ENCODE peak calls at places on chromosomes 2 and 18, in ten cellular contexts. N is NCI-H774; R is NCI-H1105 treated with DMSO at 0.1 percent for 48 hours; E is stimulated activated CD4-positive, alpha-beta T cell treated with anti-CD3 and anti-CD28 coated beads, Interleukin-1b, Interleukin-23, amount 100 ng/mL, for 24 hours; X is activated naive CD8-positive, alpha-beta T cell treated with anti-CD3 and anti-CD28 coated beads, Interleukin-2, amount 50 U/mL, for 16 hours; Y is EH; Q is NCI-H748 treated with DMSO at 0.1 percent for 48 hours; A is activated CD4-positive, alpha-beta T cell treated with anti-CD3 and anti-CD28 coated beads, Interleukin-2, amount 50 U/mL, for 1 hour; F is islet precursor cell; J is KBM-7. L is an unnamed sample.

GRCh38 chr2:98579926-98580325 is 28.4 kb downstream of the COA5 start:
- DNase-seq in Y (no peak), A (no peak), J (no peak), F (no peak), Q (no peak), N (no peak), R (no peak), X (no peak), E (no peak), L (no peak)

GRCh38 chr2:54444503-54444902 is 11.6 kb upstream of the SPTBN1 start:
- DNase-seq in Q (no peak), J (no peak), Y (peak; percentile 44), E (no peak), R (no peak), A (no peak), N (no peak), X (no peak), F (no peak), L (no peak)

GRCh38 chr2:53508667-53509066 is 258.9 kb upstream of the CHAC2 start:
- DNase-seq in N (no peak), A (no peak), Q (no peak), F (no peak), J (peak; percentile 27), Y (no peak), X (no peak), E (no peak), R (no peak), L (no peak)

GRCh38 chr2:189188446-189188845 is 8.9 kb upstream of the COL5A2 start:
- DNase-seq in Y (peak; percentile 50), N (no peak), A (no peak), X (no peak), F (no peak), R (no peak), Q (no peak), J (no peak), E (no peak), L (no peak)

GRCh38 chr2:62215306-62216064 is 19.6 kb downstream of the B3GNT2 start:
- DNase-seq in J (no peak), N (no peak), F (peak; percentile 91), Y (peak; percentile 61), E (no peak), Q (no peak), R (no peak), A (no peak), X (no peak), L (peak; percentile 84)

GRCh38 chr2:47631306-47631705 is 151.6 kb upstream of the MSH6 start:
- DNase-seq in A (no peak), R (no peak), X (no peak), Y (no peak), N (no peak), Q (no peak), F (peak; percentile 76), E (no peak), J (no peak), L (no peak)

GRCh38 chr2:29014811-29015414 is 33.8 kb downstream of the TOGARAM2 start:
- DNase-seq in A (peak; percentile 62), F (no peak), N (no peak), R (no peak), X (peak; percentile 21), Y (peak; percentile 48), J (peak; percentile 79), E (no peak), Q (no peak), L (no peak)

GRCh38 chr2:55175254-55176093 is 56.6 kb downstream of the CLHC1 start:
- DNase-seq in A (no peak), N (peak; percentile 67), J (peak; percentile 40), Q (peak; percentile 37), Y (peak; percentile 68), X (no peak), F (no peak), E (no peak), R (peak; percentile 34), L (peak; percentile 46)

GRCh38 chr2:142973160-142973821 is 95.8 kb downstream of the KYNU start:
- DNase-seq in X (no peak), N (no peak), A (no peak), F (peak; percentile 63), E (no peak), J (no peak), Y (peak; percentile 47), Q (no peak), R (no peak), L (no peak)

GRCh38 chr2:195848119-195848899 is 191.3 kb downstream of the SLC39A10 start:
- DNase-seq in J (peak; percentile 18), Q (no peak), R (no peak), F (no peak), Y (no peak), E (no peak), N (no peak), X (no peak), A (no peak), L (peak; percentile 30)

GRCh38 chr2:163345795-163346573 is 389.8 kb downstream of the FIGN start:
- DNase-seq in Y (peak; percentile 57), J (peak; percentile 87), E (no peak), Q (peak; percentile 87), R (peak; percentile 69), N (peak; percentile 56), F (peak; percentile 55), A (no peak), X (no peak), L (peak; percentile 75)

GRCh38 chr2:202084265-202084664 is 11.2 kb downstream of the KIAA2012 start:
- DNase-seq in R (no peak), N (no peak), Q (no peak), F (peak; percentile 92), A (no peak), Y (peak; percentile 83), E (no peak), X (no peak), J (no peak), L (no peak)

GRCh38 chr2:112959109-112959591 is 18.7 kb upstream of the IL36G start:
- DNase-seq in Y (no peak), J (peak; percentile 26), A (no peak), E (no peak), N (no peak), X (no peak), R (no peak), Q (no peak), F (no peak), L (peak; percentile 11)

GRCh38 chr2:51068237-51068636 is 36.3 kb upstream of the NRXN1 start:
- DNase-seq in E (no peak), F (no peak), Y (no peak), A (no peak), X (no peak), Q (no peak), R (no peak), J (no peak), N (no peak), L (no peak)

GRCh38 chr2:236112466-236112865 is 55.7 kb downstream of the GBX2 start:
- DNase-seq in A (no peak), Y (no peak), R (no peak), N (no peak), J (no peak), Q (no peak), E (no peak), X (no peak), F (no peak), L (no peak)

GRCh38 chr2:162509288-162509968 is 165.5 kb downstream of the GCA start:
- DNase-seq in N (no peak), X (no peak), Q (no peak), J (no peak), Y (no peak), A (no peak), F (no peak), E (no peak), R (no peak), L (no peak)

GRCh38 chr2:172427256-172427989 is at the start of gene ITGA6:
- DNase-seq in X (peak; percentile 64), Q (peak; percentile 69), R (peak; percentile 75), A (peak; percentile 70), J (peak; percentile 71), Y (peak; percentile 73), N (peak; percentile 81), E (peak; percentile 38), F (peak; percentile 96), L (peak; percentile 49)

GRCh38 chr2:217279571-217279970 is 419.7 kb upstream of the TNP1 start:
- DNase-seq in R (no peak), X (no peak), A (no peak), Q (no peak), E (no peak), Y (peak; percentile 98), J (no peak), F (peak; percentile 68), N (no peak), L (no peak)

GRCh38 chr2:23656597-23656973 is 270.3 kb downstream of the ATAD2B start:
- DNase-seq in X (no peak), Y (peak; percentile 32), R (no peak), A (no peak), Q (no peak), J (no peak), E (no peak), F (no peak), N (no peak), L (no peak)

GRCh38 chr2:231684314-231685223 is 23.8 kb upstream of the PTMA start:
- DNase-seq in J (no peak), N (peak; percentile 40), R (peak; percentile 69), Y (no peak), X (no peak), F (no peak), E (no peak), A (no peak), Q (no peak), L (no peak)

GRCh38 chr2:3025984-3026383 is 351.6 kb downstream of the EIPR1 start:
- DNase-seq in X (no peak), J (no peak), Q (no peak), A (no peak), F (no peak), Y (no peak), E (no peak), R (no peak), N (no peak), L (no peak)

GRCh38 chr2:189287982-189288494 is 108.5 kb upstream of the COL5A2 start:
- DNase-seq in Q (no peak), J (peak; percentile 33), E (no peak), N (peak; percentile 10), F (no peak), A (no peak), R (peak; percentile 66), Y (peak; percentile 86), X (no peak), L (peak; percentile 59)

GRCh38 chr2:156436477-156437085 is 402 bp downstream of the GPD2 start:
- DNase-seq in R (no peak), X (no peak), Q (no peak), F (peak; percentile 58), E (no peak), J (peak; percentile 72), N (no peak), Y (peak; percentile 42), A (no peak), L (no peak)

GRCh38 chr18:58455318-58455950 is 173.5 kb downstream of the ALPK2 start:
- DNase-seq in J (no peak), Y (no peak), R (no peak), A (no peak), X (no peak), E (no peak), F (no peak), N (no peak), Q (no peak), L (no peak)

GRCh38 chr2:131431336-131431735 is 44.6 kb upstream of the TUBA3D start:
- DNase-seq in Y (peak; percentile 54), N (no peak), X (no peak), E (no peak), F (no peak), Q (no peak), J (no peak), A (no peak), R (no peak), L (no peak)

GRCh38 chr2:167750675-167751074 is 496.7 kb downstream of the STK39 start:
- DNase-seq in R (no peak), A (no peak), F (no peak), N (no peak), Y (no peak), E (no peak), J (no peak), X (no peak), Q (no peak), L (no peak)

GRCh38 chr2:85889648-85890281 is 975 bp upstream of the ST3GAL5 start:
- DNase-seq in Q (no peak), Y (no peak), F (no peak), X (no peak), E (no peak), J (no peak), R (peak; percentile 45), A (no peak), N (no peak), L (no peak)

GRCh38 chr2:67050621-67051020 is 346.5 kb upstream of the ETAA1 start:
- DNase-seq in E (no peak), Q (no peak), J (no peak), A (no peak), R (no peak), F (peak; percentile 60), Y (peak; percentile 25), N (no peak), X (no peak), L (no peak)